ENCODE peak calls at places on chromosome 9, in five cellular contexts. One of them, this sample, is unnamed.

GRCh38 chr9:89896806-89897340 is 292.1 kb downstream of the GADD45G start:
- DNase-seq in GM03348: no peak
- DNase-seq in iPS DF 6.9: no peak
- DNase-seq in body of pancreas: no peak
- DNase-seq in AG09309: no peak
- DNase-seq in this sample: no peak

GRCh38 chr9:108475813-108476212 is 380.0 kb downstream of the ACTL7B start:
- DNase-seq in GM03348: no peak
- DNase-seq in body of pancreas: no peak
- DNase-seq in iPS DF 6.9: no peak
- DNase-seq in AG09309: no peak
- DNase-seq in this sample: no peak

GRCh38 chr9:14478175-14479165 is 164.5 kb upstream of the NFIB start:
- DNase-seq in iPS DF 6.9: no peak
- DNase-seq in GM03348: no peak
- DNase-seq in body of pancreas: no peak
- DNase-seq in AG09309: no peak
- DNase-seq in this sample: no peak

GRCh38 chr9:129761293-129761900 is 8.6 kb upstream of the PTGES start:
- DNase-seq in AG09309: peak; percentile 41
- DNase-seq in body of pancreas: peak; percentile 35
- DNase-seq in iPS DF 6.9: no peak
- DNase-seq in GM03348: peak; percentile 59
- DNase-seq in this sample: no peak

GRCh38 chr9:15115702-15116639 is 191.0 kb downstream of the TTC39B start:
- DNase-seq in GM03348: no peak
- DNase-seq in iPS DF 6.9: no peak
- DNase-seq in AG09309: no peak
- DNase-seq in body of pancreas: no peak
- DNase-seq in this sample: no peak

GRCh38 chr9:78775889-78776288 is 479.0 kb downstream of the PSAT1 start:
- DNase-seq in body of pancreas: no peak
- DNase-seq in GM03348: no peak
- DNase-seq in AG09309: no peak
- DNase-seq in iPS DF 6.9: no peak
- DNase-seq in this sample: no peak

GRCh38 chr9:119088002-119088401 is 281.2 kb downstream of the BRINP1 start:
- DNase-seq in AG09309: no peak
- DNase-seq in body of pancreas: peak; percentile 4
- DNase-seq in GM03348: no peak
- DNase-seq in iPS DF 6.9: no peak
- DNase-seq in this sample: no peak

GRCh38 chr9:110744753-110745522 is 76.3 kb downstream of the MUSK start:
- DNase-seq in iPS DF 6.9: no peak
- DNase-seq in body of pancreas: peak; percentile 6
- DNase-seq in AG09309: peak; percentile 96
- DNase-seq in GM03348: peak; percentile 74
- DNase-seq in this sample: peak; percentile 25

GRCh38 chr9:110579763-110580255 is 268 bp upstream of the SVEP1 start:
- DNase-seq in GM03348: peak; percentile 86
- DNase-seq in AG09309: peak; percentile 69
- DNase-seq in body of pancreas: no peak
- DNase-seq in iPS DF 6.9: no peak
- DNase-seq in this sample: no peak

GRCh38 chr9:84357235-84357634 is 16.7 kb upstream of the SLC28A3 start:
- DNase-seq in body of pancreas: no peak
- DNase-seq in AG09309: no peak
- DNase-seq in GM03348: no peak
- DNase-seq in iPS DF 6.9: no peak
- DNase-seq in this sample: no peak